ENCODE peak calls at places on chromosomes 2 and 18, in eight cellular contexts. L is GDM1, U is Panc1, Z is Peyer's patch, W is NCI-H1048, A is posterior cingulate gyrus, F is mucosa of gallbladder, R is pancreas. Y is an unnamed sample.

GRCh38 chr2:8459474-8459873 is 222.4 kb upstream of the ID2 start:
- DNase-seq in R (no peak), L (no peak), W (no peak), F (no peak), A (no peak), Z (no peak), U (no peak), Y (no peak)

GRCh38 chr2:8797682-8798081 is 39.7 kb downstream of the KIDINS220 start:
- DNase-seq in W (no peak), Z (no peak), A (no peak), R (no peak), F (no peak), L (no peak), U (no peak), Y (no peak)

GRCh38 chr2:18378020-18378653 is 182.3 kb downstream of the RDH14 start:
- DNase-seq in U (no peak), W (no peak), F (peak), A (no peak), L (no peak), R (no peak), Z (no peak), Y (no peak)

GRCh38 chr18:845152-845819 is 33.2 kb upstream of the YES1 start:
- DNase-seq in L (no peak), W (no peak), F (peak), Z (no peak), U (no peak), R (peak), A (no peak), Y (no peak)

GRCh38 chr2:10271509-10271908 is 31.2 kb upstream of the HPCAL1 start:
- DNase-seq in R (no peak), W (no peak), F (no peak), Z (peak), L (no peak), A (no peak), U (no peak), Y (no peak)

GRCh38 chr2:3256157-3256556 is 121.5 kb downstream of the EIPR1 start:
- DNase-seq in R (no peak), Z (no peak), A (no peak), F (no peak), W (no peak), U (no peak), L (no peak), Y (no peak)

GRCh38 chr2:188573453-188573852 is 281.8 kb downstream of the GULP1 start:
- DNase-seq in Z (no peak), U (no peak), A (no peak), W (no peak), R (no peak), F (no peak), L (no peak), Y (no peak)

GRCh38 chr18:31977270-31977872 is 34.4 kb upstream of the TRAPPC8 start:
- DNase-seq in Z (no peak), R (peak), F (peak), A (no peak), L (peak), W (peak), U (no peak), Y (peak)

GRCh38 chr2:222609391-222609790 is 46.5 kb downstream of the FARSB start:
- DNase-seq in L (no peak), Z (no peak), F (no peak), A (no peak), R (no peak), U (no peak), W (no peak), Y (no peak)

GRCh38 chr2:196592912-196593881 is 46.3 kb upstream of the CCDC150 start:
- DNase-seq in A (peak), R (no peak), L (no peak), Z (peak), W (no peak), U (no peak), F (no peak), Y (no peak)

GRCh38 chr2:232103140-232103737 is 141.7 kb downstream of the DIS3L2 start:
- DNase-seq in F (no peak), R (no peak), U (no peak), W (no peak), Z (no peak), L (no peak), A (no peak), Y (no peak)

GRCh38 chr2:181581534-181581933 is 75.4 kb downstream of the CERKL start:
- DNase-seq in Z (no peak), L (no peak), R (no peak), U (no peak), A (no peak), W (no peak), F (no peak), Y (no peak)

GRCh38 chr2:42195559-42195958 is 26.4 kb downstream of the EML4 start:
- DNase-seq in Z (no peak), U (no peak), L (no peak), A (no peak), F (no peak), W (no peak), R (no peak), Y (no peak)

GRCh38 chr2:177171418-177171865 is 41.2 kb upstream of the HNRNPA3 start:
- DNase-seq in Z (no peak), A (no peak), U (no peak), F (peak), L (peak), R (peak), W (no peak), Y (no peak)

GRCh38 chr2:70565039-70565731 is 11.6 kb upstream of the TGFA start:
- DNase-seq in W (no peak), R (no peak), L (no peak), A (peak), U (no peak), Z (no peak), F (no peak), Y (no peak)

GRCh38 chr2:172096661-172097547 is 5.8 kb downstream of the DLX2 start:
- DNase-seq in Z (peak), R (no peak), L (no peak), F (no peak), U (no peak), W (no peak), A (no peak), Y (no peak)

GRCh38 chr18:69599377-69599776 is 198.7 kb downstream of the DOK6 start:
- DNase-seq in W (no peak), A (no peak), L (no peak), Z (no peak), F (no peak), U (no peak), R (no peak), Y (no peak)

GRCh38 chr2:3169106-3169870 is 208.3 kb downstream of the EIPR1 start:
- DNase-seq in U (no peak), F (no peak), Z (no peak), R (no peak), A (no peak), W (no peak), L (no peak), Y (no peak)

GRCh38 chr2:30315391-30316055 is 84.2 kb downstream of the LBH start:
- DNase-seq in A (no peak), F (no peak), U (no peak), W (no peak), L (no peak), Z (no peak), R (no peak), Y (no peak)

GRCh38 chr18:57275111-57275510 is 77.2 kb upstream of the ST8SIA3 start:
- DNase-seq in A (no peak), W (no peak), Z (no peak), F (no peak), L (no peak), U (no peak), R (no peak), Y (no peak)

GRCh38 chr2:229669841-229670240 is 44.5 kb downstream of the DNER start:
- DNase-seq in U (no peak), W (no peak), Z (no peak), A (no peak), L (no peak), R (no peak), F (no peak), Y (no peak)

GRCh38 chr2:218031261-218031660 is 28.5 kb upstream of the TNS1 start:
- DNase-seq in W (no peak), Z (no peak), F (no peak), A (no peak), R (no peak), U (no peak), L (no peak), Y (no peak)

GRCh38 chr18:10374615-10375295 is 79.7 kb upstream of the APCDD1 start:
- DNase-seq in L (no peak), U (no peak), F (no peak), W (no peak), A (no peak), Z (no peak), R (no peak), Y (peak)

GRCh38 chr18:62017618-62018017 is 124.8 kb upstream of the RNF152 start:
- DNase-seq in F (no peak), Z (no peak), U (no peak), L (no peak), W (no peak), R (no peak), A (no peak), Y (no peak)

GRCh38 chr2:239158641-239159475 is 242.0 kb downstream of the HDAC4 start:
- DNase-seq in A (no peak), W (no peak), U (no peak), L (no peak), F (no peak), R (no peak), Z (peak), Y (no peak)

GRCh38 chr2:235002198-235003095 is 50.6 kb downstream of the SH3BP4 start:
- DNase-seq in U (no peak), F (no peak), L (no peak), A (no peak), R (peak), W (no peak), Z (peak), Y (no peak)

GRCh38 chr2:12980817-12981216 is 264.1 kb downstream of the TRIB2 start:
- DNase-seq in W (no peak), L (no peak), R (no peak), U (no peak), Z (no peak), F (no peak), A (no peak), Y (no peak)

GRCh38 chr2:85953476-85953875 is 64.7 kb upstream of the ST3GAL5 start:
- DNase-seq in A (no peak), Z (no peak), L (no peak), R (no peak), U (no peak), F (peak), W (no peak), Y (no peak)

GRCh38 chr2:230326453-230327417 is at the start of gene SP140L:
- DNase-seq in U (peak), F (peak), L (peak), Z (peak), W (no peak), R (peak), A (no peak), Y (no peak)

GRCh38 chr2:148501545-148501944 is 143.0 kb upstream of the EPC2 start:
- DNase-seq in F (no peak), Z (no peak), U (no peak), L (no peak), R (no peak), W (no peak), A (no peak), Y (no peak)

GRCh38 chr18:36155960-36156757 is 26.5 kb downstream of the ELP2 start:
- DNase-seq in R (no peak), A (no peak), W (no peak), Z (no peak), L (no peak), U (no peak), F (no peak), Y (no peak)

GRCh38 chr2:20494246-20494645 is 47.4 kb downstream of the RHOB start:
- DNase-seq in A (no peak), U (no peak), F (no peak), Z (no peak), R (no peak), L (no peak), W (no peak), Y (no peak)

GRCh38 chr18:63979409-63979908 is 9.6 kb downstream of the SERPINB8 start:
- DNase-seq in R (peak), U (peak), L (peak), A (no peak), F (peak), W (peak), Z (no peak), Y (no peak)

GRCh38 chr2:237913193-237913917 is 53.5 kb upstream of the UBE2F start:
- DNase-seq in A (no peak), U (no peak), F (no peak), W (no peak), L (no peak), R (no peak), Z (no peak), Y (no peak)